ENCODE peak calls at places on chromosomes 7 and 10, in eight cellular contexts. S, K, E, X, B, M, D and Q are unnamed samples.

GRCh38 chr7:54111850-54112249 is 430.3 kb upstream of the VSTM2A start:
- DNase-seq in S (no peak), K (no peak), E (no peak), X (no peak), B (no peak), M (no peak), D (no peak), Q (no peak)

GRCh38 chr10:28906011-28906411 is 228.7 kb downstream of the BAMBI start:
- DNase-seq in S (no peak), K (no peak), E (no peak), X (no peak), B (no peak), M (no peak), D (no peak), Q (no peak)

GRCh38 chr10:130023454-130024230 is 59.6 kb upstream of the EBF3 start:
- DNase-seq in S (peak; percentile 67), K (no peak), E (peak; percentile 28), X (no peak), B (no peak), M (no peak), D (no peak), Q (no peak)

GRCh38 chr7:66265566-66265965 is 60.4 kb downstream of the TPST1 start:
- DNase-seq in S (no peak), K (no peak), E (no peak), X (peak; percentile 21), B (no peak), M (no peak), D (peak; percentile 33), Q (no peak)

GRCh38 chr10:36351159-36351558 is 709.1 kb upstream of the FZD8 start:
- DNase-seq in S (no peak), K (no peak), E (no peak), X (no peak), B (no peak), M (no peak), D (no peak), Q (no peak)

GRCh38 chr7:79137942-79138341 is 315.5 kb downstream of the MAGI2 start:
- DNase-seq in S (no peak), K (no peak), E (no peak), X (no peak), B (no peak), M (no peak), D (peak; percentile 39), Q (no peak)

GRCh38 chr7:99842926-99843325 is 15.1 kb downstream of the CYP3A43 start:
- DNase-seq in S (no peak), K (no peak), E (no peak), X (no peak), B (no peak), M (no peak), D (no peak), Q (no peak)

GRCh38 chr10:105468769-105469168 is 827.7 kb downstream of the SORCS3 start:
- DNase-seq in S (no peak), K (no peak), E (no peak), X (no peak), B (no peak), M (no peak), D (no peak), Q (no peak)

GRCh38 chr7:50866343-50867047 is 83.8 kb upstream of the GRB10 start:
- DNase-seq in S (no peak), K (no peak), E (no peak), X (no peak), B (no peak), M (no peak), D (no peak), Q (no peak)

GRCh38 chr10:76553700-76554470 is 1083.7 kb downstream of the KCNMA1 start:
- DNase-seq in S (no peak), K (no peak), E (no peak), X (no peak), B (no peak), M (no peak), D (no peak), Q (no peak)
- H3K9me3 ChIP-seq in S (no peaks in the 10 kb centered on the region), K (no peaks in the 10 kb centered on the region), E (no peaks in the 10 kb centered on the region), X (no peaks in the 10 kb centered on the region), B (no peaks in the 10 kb centered on the region), M (no peaks in the 10 kb centered on the region), D (no peaks in the 10 kb centered on the region), Q (no peaks in the 10 kb centered on the region)

GRCh38 chr10:124679401-124679800 is 64.8 kb downstream of the FAM53B start:
- DNase-seq in S (peak; percentile 67), K (no peak), E (no peak), X (no peak), B (no peak), M (no peak), D (no peak), Q (no peak)

GRCh38 chr10:124681091-124681490 is 63.1 kb downstream of the FAM53B start:
- DNase-seq in S (peak; percentile 34), K (no peak), E (no peak), X (no peak), B (no peak), M (no peak), D (no peak), Q (no peak)

GRCh38 chr10:124683816-124684215 is 60.4 kb downstream of the FAM53B start:
- DNase-seq in S (no peak), K (no peak), E (no peak), X (no peak), B (no peak), M (no peak), D (no peak), Q (no peak)

GRCh38 chr10:124680675-124681074 is 63.5 kb downstream of the FAM53B start:
- DNase-seq in S (peak; percentile 88), K (no peak), E (no peak), X (no peak), B (no peak), M (no peak), D (no peak), Q (no peak)

GRCh38 chr10:124681626-124682552 is 62.3 kb downstream of the FAM53B start:
- DNase-seq in S (peak; percentile 78), K (no peak), E (no peak), X (no peak), B (no peak), M (no peak), D (no peak), Q (no peak)
- H3K4me1 ChIP-seq in S (peaks cover 100% of the 10 kb centered on the region), K (peaks cover 17% of the 10 kb centered on the region), E (no peaks in the 10 kb centered on the region), X (no peaks in the 10 kb centered on the region), B (peaks cover 37% of the 10 kb centered on the region), M (peaks cover 48% of the 10 kb centered on the region), D (peaks cover 4% of the 10 kb centered on the region), Q (peaks cover 2% of the 10 kb centered on the region)

DNA sequence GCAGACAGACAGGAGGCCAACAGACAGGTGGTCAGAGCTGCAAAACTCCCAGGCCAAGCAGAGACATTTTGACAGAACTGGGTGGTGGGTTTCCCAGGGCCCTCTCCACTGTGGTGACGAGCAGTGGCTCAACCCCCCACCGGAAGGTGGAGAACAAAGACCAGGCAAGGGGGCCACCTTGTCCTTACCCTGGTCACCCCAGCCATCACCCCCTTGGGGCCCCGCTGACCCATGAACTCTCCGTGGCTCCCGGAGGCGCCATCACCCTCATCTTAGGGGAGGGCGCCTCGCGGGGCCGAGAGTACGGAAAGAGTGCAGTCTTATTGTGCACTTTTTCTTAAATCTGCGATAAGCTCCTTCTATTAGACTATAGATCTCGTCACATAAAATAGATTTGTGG is 70.8 kb upstream of the MYL10 start:
- DNase-seq in S (no peak), K (no peak), E (no peak), X (no peak), B (no peak), M (no peak), D (no peak), Q (no peak)
- H3K27ac ChIP-seq in S (no peak overlapping the region), K (no peak overlapping the region), E (no peak overlapping the region), X (no peak overlapping the region), B (no peak overlapping the region), M (no peak overlapping the region), D (no peak overlapping the region), Q (no peak overlapping the region)

GRCh38 chr10:62058476-62058875 is 157.0 kb downstream of the ARID5B start:
- DNase-seq in S (no peak), K (no peak), E (no peak), X (no peak), B (no peak), M (no peak), D (no peak), Q (no peak)

GRCh38 chr10:62057359-62057758 is 155.9 kb downstream of the ARID5B start:
- DNase-seq in S (no peak), K (no peak), E (no peak), X (no peak), B (no peak), M (no peak), D (no peak), Q (no peak)

GRCh38 chr10:62056660-62057059 is 155.2 kb downstream of the ARID5B start:
- DNase-seq in S (no peak), K (no peak), E (no peak), X (no peak), B (no peak), M (no peak), D (no peak), Q (no peak)

GRCh38 chr10:62058896-62059423 is 157.5 kb downstream of the ARID5B start:
- DNase-seq in S (no peak), K (no peak), E (no peak), X (no peak), B (no peak), M (no peak), D (no peak), Q (no peak)

GRCh38 chr10:62057872-62058271 is 156.4 kb downstream of the ARID5B start:
- DNase-seq in S (no peak), K (no peak), E (no peak), X (no peak), B (no peak), M (no peak), D (no peak), Q (no peak)
- H3K9me3 ChIP-seq in S (no peaks in the 10 kb centered on the region), K (peaks cover 10% of the 10 kb centered on the region), E (no peaks in the 10 kb centered on the region), X (no peaks in the 10 kb centered on the region), B (no peaks in the 10 kb centered on the region), M (no peaks in the 10 kb centered on the region), D (no peaks in the 10 kb centered on the region), Q (no peaks in the 10 kb centered on the region)

DNA sequence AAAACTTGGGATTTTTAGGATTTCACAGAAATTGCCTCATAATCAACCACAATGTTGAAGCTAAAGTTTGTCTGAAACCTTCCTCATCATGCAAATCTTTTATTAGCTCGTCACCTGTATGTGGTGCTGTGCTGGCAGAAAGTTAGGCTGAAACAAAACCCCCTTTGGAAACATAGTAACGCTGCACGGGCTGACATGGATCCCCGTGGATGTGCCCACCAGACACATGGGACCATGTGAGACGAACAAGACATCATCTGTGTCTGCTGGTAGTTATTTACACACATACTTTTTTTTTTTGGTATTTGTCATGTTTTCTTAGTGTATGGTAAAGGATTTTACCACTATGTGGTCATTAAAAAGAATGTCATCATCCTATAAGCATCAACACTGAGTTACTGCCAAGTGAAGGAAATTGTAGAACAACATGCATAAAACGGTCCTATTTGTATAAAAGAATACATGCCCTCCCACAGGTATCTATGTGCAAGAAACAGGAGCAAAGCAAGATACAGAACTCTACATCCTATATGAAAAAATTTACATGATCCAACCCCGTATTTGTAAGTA is 113.5 kb upstream of the AFAP1L2 start:
- DNase-seq in S (no peak), K (no peak), E (no peak), X (no peak), B (no peak), M (no peak), D (no peak), Q (no peak)
- H3K4me1 ChIP-seq in S (peaks cover 99% of the 10 kb centered on the region), K (peaks cover 33% of the 10 kb centered on the region), E (peaks cover 3% of the 10 kb centered on the region), X (peaks cover 8% of the 10 kb centered on the region), B (peaks cover 30% of the 10 kb centered on the region), M (peaks cover 12% of the 10 kb centered on the region), D (peaks cover 5% of the 10 kb centered on the region), Q (peaks cover 7% of the 10 kb centered on the region)

GRCh38 chr7:158814637-158815036 is 14.7 kb downstream of the ESYT2 start:
- DNase-seq in S (no peak), K (no peak), E (no peak), X (no peak), B (no peak), M (no peak), D (no peak), Q (no peak)
- H3K27ac ChIP-seq in S (peak overlapping the region; percentile 22), K (no peak overlapping the region), E (peak overlapping the region; percentile 51), X (no peak overlapping the region), B (no peak overlapping the region), M (peak overlapping the region; percentile 91), D (no peak overlapping the region), Q (no peak overlapping the region)